ENCODE peak calls at places on chromosome 9, in five cellular contexts. W is A549, M is HepG2, U is IMR-90, Z is H1. O is an unnamed sample.

GRCh38 chr9:75891277-75892167 is 1.0 kb downstream of the PCSK5 start:
- DNase-seq in W (peak; percentile 37), M (no peak), U (peak; percentile 8), Z (no peak), O (no peak)

GRCh38 chr9:20406344-20406743 is 216.0 kb downstream of the MLLT3 start:
- DNase-seq in W (no peak), M (no peak), U (no peak), Z (no peak), O (no peak)

GRCh38 chr9:104836235-104836634 is 72.3 kb downstream of the NIPSNAP3B start:
- DNase-seq in W (no peak), M (no peak), U (peak; percentile 15), Z (no peak), O (no peak)

GRCh38 chr9:20784196-20784595 is 100.1 kb downstream of the FOCAD start:
- DNase-seq in W (no peak), M (no peak), U (no peak), Z (no peak), O (no peak)

GRCh38 chr9:134950811-134951210 is 33.1 kb upstream of the FCN1 start:
- DNase-seq in W (no peak), M (no peak), U (no peak), Z (no peak), O (no peak)

GRCh38 chr9:88544245-88544644 is 9.3 kb downstream of the NXNL2 start:
- DNase-seq in W (peak; percentile 58), M (no peak), U (no peak), Z (no peak), O (peak; percentile 60)

GRCh38 chr9:127884976-127885490 is 7.6 kb upstream of the AK1 start:
- DNase-seq in W (no peak), M (no peak), U (no peak), Z (no peak), O (no peak)

GRCh38 chr9:87271696-87272477 is 225.8 kb upstream of the DAPK1 start:
- DNase-seq in W (no peak), M (no peak), U (peak; percentile 13), Z (no peak), O (no peak)

GRCh38 chr9:88803551-88804288 is 187.5 kb upstream of the S1PR3 start:
- DNase-seq in W (no peak), M (no peak), U (peak; percentile 28), Z (no peak), O (peak; percentile 17)

GRCh38 chr9:85569988-85570387 is 171.8 kb downstream of the AGTPBP1 start:
- DNase-seq in W (no peak), M (no peak), U (peak; percentile 63), Z (no peak), O (peak; percentile 3)

GRCh38 chr9:92989561-92989960 is 42.2 kb downstream of the FGD3 start:
- DNase-seq in W (no peak), M (peak; percentile 37), U (no peak), Z (no peak), O (no peak)

GRCh38 chr9:251398-251797 is 36.7 kb downstream of the DOCK8 start:
- DNase-seq in W (no peak), M (no peak), U (no peak), Z (no peak), O (peak; percentile 50)

GRCh38 chr9:82052081-82052480 is 63.5 kb downstream of the SPATA31D1 start:
- DNase-seq in W (no peak), M (no peak), U (no peak), Z (no peak), O (no peak)
- TF ChIP-seq MAFK in W (no peak), M (no peak), U (no peak), Z (no peak), O (no peak)

GRCh38 chr9:109468927-109469326 is 29.2 kb downstream of the PTPN3 start:
- DNase-seq in W (no peak), M (no peak), U (no peak), Z (no peak), O (no peak)

GRCh38 chr9:109466623-109467590 is 31.2 kb downstream of the PTPN3 start:
- DNase-seq in W (no peak), M (no peak), U (peak; percentile 3), Z (no peak), O (no peak)

GRCh38 chr9:109471475-109471874 is 26.6 kb downstream of the PTPN3 start:
- DNase-seq in W (peak; percentile 27), M (no peak), U (no peak), Z (no peak), O (no peak)

GRCh38 chr9:109469646-109470358 is 28.3 kb downstream of the PTPN3 start:
- DNase-seq in W (peak; percentile 86), M (peak; percentile 63), U (peak; percentile 80), Z (peak; percentile 44), O (peak; percentile 52)

DNA sequence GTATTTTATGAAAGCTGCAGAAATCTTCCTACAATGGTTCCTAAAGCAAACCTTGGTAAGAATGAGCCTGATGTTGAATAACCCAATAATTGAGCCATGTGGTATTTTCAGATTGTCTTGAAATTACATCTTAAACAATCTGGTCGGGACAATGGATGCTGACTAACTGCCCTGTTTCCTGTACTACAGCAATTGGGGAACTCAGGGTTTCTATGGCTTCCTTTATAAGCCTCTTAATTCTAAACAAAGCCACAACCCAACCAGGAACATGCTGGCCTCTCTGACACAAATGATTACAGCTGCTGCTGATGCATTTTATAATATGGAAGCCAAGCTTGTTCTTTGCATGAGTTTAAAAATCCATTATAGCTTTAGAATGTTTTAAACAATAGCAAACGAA is 30.2 kb downstream of the PTPN3 start:
- DNase-seq in W (no peak), M (no peak), U (peak; percentile 28), Z (no peak), O (no peak)
- TF ChIP-seq MAFK in W (no peak), M (no peak), U (no peak), Z (no peak), O (no peak)

GRCh38 chr9:81588148-81588874 is 101.0 kb downstream of the TLE1 start:
- DNase-seq in W (peak; percentile 93), M (peak; percentile 99), U (peak; percentile 74), Z (no peak), O (no peak)
- TF ChIP-seq MAFK in W (peak; percentile 53), M (peak; percentile 31), U (no peak), Z (no peak), O (no peak)

DNA sequence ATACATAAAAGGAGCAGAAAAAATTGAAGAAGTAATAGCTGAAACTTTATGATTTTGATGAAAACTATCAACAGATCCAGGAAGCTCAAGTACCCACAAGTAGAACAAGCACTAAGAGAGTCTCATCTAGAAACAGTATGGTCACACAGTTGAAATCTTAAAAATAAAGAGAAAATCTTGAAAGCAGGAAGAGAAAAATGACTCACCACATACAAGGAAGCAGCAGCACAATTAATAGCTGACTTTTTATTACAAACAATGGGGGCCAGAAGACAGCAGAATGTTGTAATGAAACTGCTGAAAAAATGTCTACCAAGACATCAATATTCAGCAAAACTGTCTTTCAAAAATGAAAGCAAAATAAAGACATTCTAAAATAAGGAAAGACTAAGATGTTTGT is 1108.3 kb upstream of the DMAC1 start:
- DNase-seq in W (peak; percentile 27), M (no peak), U (no peak), Z (no peak), O (no peak)
- TF ChIP-seq MAFK in W (no peak), M (no peak), U (no peak), Z (no peak), O (no peak)

DNA sequence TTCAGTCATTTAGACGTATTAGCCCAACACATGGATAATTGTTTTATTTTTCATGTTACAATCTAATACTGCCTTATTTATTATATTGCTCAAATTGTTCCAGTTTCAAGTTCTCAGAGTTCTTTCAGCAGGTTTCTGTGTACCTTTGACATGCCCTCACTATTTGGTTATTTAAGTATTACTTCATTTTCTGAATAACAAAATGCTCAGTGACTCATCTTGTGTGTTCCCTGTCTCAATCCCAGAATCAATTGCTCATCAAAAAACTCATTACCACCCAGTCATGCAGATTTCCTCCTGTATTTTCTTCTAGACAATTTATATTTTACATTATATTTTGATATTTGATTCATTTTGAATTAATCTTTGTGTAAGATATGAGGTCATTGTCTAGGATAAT is 562.6 kb downstream of the ANXA1 start:
- DNase-seq in W (no peak), M (no peak), U (no peak), Z (no peak), O (no peak)
- TF ChIP-seq MAFK in W (no peak), M (no peak), U (no peak), Z (no peak), O (no peak)

DNA sequence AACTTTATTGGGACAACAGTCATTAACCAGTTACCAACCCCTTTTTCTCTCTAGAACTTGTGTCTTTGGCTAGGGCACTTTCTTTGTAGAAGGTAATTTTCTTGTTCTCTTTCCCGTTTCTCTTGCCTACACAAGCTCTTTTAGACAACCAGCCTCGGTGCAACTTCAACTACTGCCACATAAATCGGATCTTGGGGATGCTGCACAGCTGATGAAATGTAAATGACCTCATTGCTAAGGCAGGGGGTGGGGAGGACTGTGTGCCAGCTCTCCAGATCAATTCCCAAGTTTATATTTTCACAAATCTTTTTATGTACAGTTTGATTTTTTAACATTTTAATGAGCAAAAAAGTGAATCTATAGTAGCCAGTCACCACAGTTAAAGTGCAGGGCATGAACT is 157.6 kb downstream of the DENND1A start:
- DNase-seq in W (no peak), M (no peak), U (no peak), Z (no peak), O (no peak)
- TF ChIP-seq MAFK in W (no peak), M (no peak), U (no peak), Z (no peak), O (no peak)

DNA sequence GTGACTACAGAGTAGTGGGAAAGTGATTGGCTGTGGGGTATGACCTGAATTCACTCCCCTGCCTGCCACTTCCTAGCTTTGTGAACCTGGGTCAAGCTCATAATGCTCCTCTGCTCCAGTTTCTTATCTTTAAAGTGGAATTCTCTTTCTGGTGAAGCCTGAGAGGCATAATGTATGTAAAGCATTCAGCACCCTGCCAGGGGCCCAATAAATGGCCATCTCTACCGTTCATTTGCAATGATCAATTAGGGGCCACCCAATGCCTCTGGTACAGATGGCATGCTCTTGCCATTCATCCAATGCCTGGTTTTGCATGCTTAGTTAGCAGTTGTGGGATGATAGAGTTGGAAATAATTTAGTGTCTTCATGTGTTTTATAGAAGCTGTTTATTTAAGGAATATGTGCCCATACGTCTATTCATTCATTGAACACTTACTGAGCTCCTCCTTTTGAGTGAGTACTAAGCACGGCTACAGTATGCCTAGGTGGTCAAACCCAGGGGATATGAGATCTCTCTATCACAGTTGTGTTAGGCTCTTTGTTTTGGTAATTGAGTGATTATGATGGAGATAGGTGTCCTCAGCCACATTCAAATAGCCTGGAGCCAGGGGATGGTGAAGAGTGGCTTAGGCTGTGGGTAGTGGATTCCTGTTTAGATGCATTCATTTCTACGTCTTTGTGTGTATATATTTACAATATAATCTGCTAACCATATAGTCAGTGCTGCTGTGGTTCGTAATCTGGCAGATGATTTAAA is 15.3 kb downstream of the ZNF462 start:
- DNase-seq in W (no peak), M (no peak), U (no peak), Z (no peak), O (no peak)
- TF ChIP-seq MAFK in W (no peak), M (no peak), U (no peak), Z (no peak), O (no peak)

O was measured in K562.